ENCODE peak calls at places on chromosome 10, in eight cellular contexts. T is astrocyte, S is MM.1S, G is suprapubic skin, Y is B cell, A is GM12864, U is SK-N-SH, E is hepatocyte. M is an unnamed sample.

GRCh38 chr10:95485030-95485429 is 76.1 kb downstream of the SORBS1 start:
- DNase-seq in U (no peak), E (no peak), G (no peak), T (peak; percentile 24), S (no peak), Y (no peak), A (no peak), M (no peak)

GRCh38 chr10:116742367-116743265 is at the start of gene HSPA12A:
- DNase-seq in Y (peak; percentile 50), U (peak; percentile 95), G (no peak), S (peak; percentile 79), A (no peak), T (peak; percentile 83), E (peak; percentile 92), M (peak; percentile 91)

GRCh38 chr10:72855129-72855528 is 38.4 kb upstream of the OIT3 start:
- DNase-seq in T (no peak), G (no peak), Y (no peak), A (no peak), S (no peak), E (no peak), U (no peak), M (no peak)

GRCh38 chr10:17561131-17561530 is 56.0 kb downstream of the HACD1 start:
- DNase-seq in S (no peak), G (no peak), A (no peak), T (no peak), Y (no peak), E (no peak), U (no peak), M (no peak)

GRCh38 chr10:102595914-102596313 is 48.4 kb upstream of the TRIM8 start:
- DNase-seq in Y (no peak), E (no peak), G (no peak), A (no peak), S (no peak), U (no peak), T (no peak), M (no peak)

GRCh38 chr10:50260791-50261281 is 9.5 kb upstream of the ASAH2 start:
- DNase-seq in G (no peak), S (peak; percentile 85), T (peak; percentile 63), A (peak; percentile 78), U (no peak), Y (peak; percentile 58), E (no peak), M (peak; percentile 74)

GRCh38 chr10:47012214-47012613 is 101.0 kb downstream of the PTPN20 start:
- DNase-seq in T (no peak), S (no peak), U (no peak), E (no peak), Y (no peak), G (no peak), A (no peak), M (no peak)

GRCh38 chr10:33032354-33033254 is 74.6 kb upstream of the ITGB1 start:
- DNase-seq in S (no peak), U (no peak), T (peak; percentile 86), Y (no peak), G (no peak), E (no peak), A (no peak), M (no peak)

GRCh38 chr10:125472037-125472607 is 210.8 kb downstream of the TEX36 start:
- DNase-seq in G (no peak), A (no peak), U (no peak), Y (no peak), T (no peak), E (peak; percentile 60), S (no peak), M (no peak)

GRCh38 chr10:33743429-33743857 is 409.0 kb upstream of the NRP1 start:
- DNase-seq in S (no peak), E (peak; percentile 61), G (no peak), T (no peak), Y (no peak), A (peak; percentile 12), U (no peak), M (peak; percentile 16)

GRCh38 chr10:18793951-18794350 is 134.7 kb downstream of the ARL5B start:
- DNase-seq in A (no peak), Y (no peak), T (peak; percentile 13), S (peak; percentile 40), G (no peak), E (peak; percentile 45), U (peak; percentile 29), M (no peak)

GRCh38 chr10:75021851-75022250 is 89.6 kb upstream of the SAMD8 start:
- DNase-seq in G (no peak), T (no peak), E (peak; percentile 36), U (no peak), Y (no peak), A (no peak), S (peak; percentile 32), M (no peak)

GRCh38 chr10:75018873-75019272 is 92.6 kb upstream of the SAMD8 start:
- DNase-seq in S (no peak), G (no peak), U (no peak), T (no peak), E (no peak), Y (no peak), A (no peak), M (no peak)

GRCh38 chr10:75020168-75020567 is 91.3 kb upstream of the SAMD8 start:
- DNase-seq in T (no peak), E (no peak), Y (no peak), G (no peak), S (no peak), U (no peak), A (no peak), M (no peak)

GRCh38 chr10:75018233-75018632 is 93.2 kb upstream of the SAMD8 start:
- DNase-seq in G (no peak), Y (no peak), A (no peak), U (no peak), S (no peak), T (no peak), E (no peak), M (no peak)

GRCh38 chr10:75019360-75019759 is 92.1 kb upstream of the SAMD8 start:
- DNase-seq in G (no peak), A (no peak), S (peak; percentile 74), E (no peak), U (no peak), Y (peak; percentile 42), T (peak; percentile 25), M (no peak)
- TF ChIP-seq CTCF in G (no peak), A (peak; percentile 39), S (peak; percentile 62), E (peak; percentile 58), U (peak; percentile 57), Y (peak; percentile 53), T (peak; percentile 42), M (peak; percentile 59)

GRCh38 chr10:92075829-92076228 is 152.3 kb downstream of the BTAF1 start:
- DNase-seq in T (no peak), G (no peak), A (no peak), U (no peak), E (no peak), Y (no peak), S (no peak), M (no peak)

GRCh38 chr10:92076722-92077121 is 153.2 kb downstream of the BTAF1 start:
- DNase-seq in U (no peak), G (no peak), T (no peak), Y (no peak), E (no peak), S (no peak), A (no peak), M (no peak)

GRCh38 chr10:92068900-92069299 is 145.3 kb downstream of the BTAF1 start:
- DNase-seq in A (no peak), Y (no peak), S (no peak), E (no peak), U (no peak), G (no peak), T (peak; percentile 57), M (no peak)

GRCh38 chr10:92079003-92079402 is 155.4 kb downstream of the BTAF1 start:
- DNase-seq in A (no peak), G (no peak), T (no peak), Y (no peak), E (no peak), U (no peak), S (no peak), M (no peak)

GRCh38 chr10:92074126-92074887 is 150.7 kb downstream of the BTAF1 start:
- DNase-seq in A (no peak), S (peak; percentile 46), U (no peak), E (no peak), Y (no peak), T (no peak), G (no peak), M (no peak)
- TF ChIP-seq CTCF in A (no peak), S (peak; percentile 27), U (no peak), E (no peak), Y (peak; percentile 10), T (peak; percentile 10), G (no peak), M (no peak)

GRCh38 chr10:124242791-124243190 is 149.4 kb upstream of the CHST15 start:
- DNase-seq in A (no peak), U (no peak), G (peak; percentile 50), E (no peak), Y (no peak), T (no peak), S (no peak), M (no peak)

GRCh38 chr10:124244256-124244877 is 151.0 kb upstream of the CHST15 start:
- DNase-seq in T (no peak), A (no peak), S (no peak), Y (no peak), U (no peak), E (no peak), G (peak; percentile 54), M (no peak)

GRCh38 chr10:124245806-124246440 is 152.5 kb upstream of the CHST15 start:
- DNase-seq in T (no peak), A (no peak), G (peak; percentile 57), Y (no peak), E (no peak), S (no peak), U (peak; percentile 43), M (no peak)

GRCh38 chr10:124243702-124244121 is 150.3 kb upstream of the CHST15 start:
- DNase-seq in T (no peak), U (peak; percentile 85), G (no peak), S (no peak), E (no peak), A (no peak), Y (no peak), M (no peak)

DNA sequence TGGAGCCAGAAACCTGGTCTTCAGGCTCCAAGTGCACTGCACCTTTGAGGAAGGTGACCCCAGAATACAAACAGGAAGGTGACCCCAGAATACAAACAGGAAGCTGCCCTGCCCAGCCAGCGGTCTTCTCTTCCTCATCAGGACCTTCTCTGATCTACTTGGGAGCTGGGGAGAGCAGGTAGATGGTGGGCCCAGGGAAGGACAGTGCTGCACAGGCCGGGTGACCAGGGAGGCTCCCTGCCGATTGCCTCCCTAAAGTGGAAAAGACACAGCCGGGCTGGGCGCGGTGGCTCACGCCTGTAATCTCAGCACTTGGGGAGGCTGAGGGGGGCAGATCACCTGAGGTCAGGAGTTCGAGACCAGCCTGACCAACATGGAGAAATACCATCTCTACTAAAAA is 151.8 kb upstream of the CHST15 start:
- DNase-seq in T (no peak), A (no peak), S (no peak), Y (no peak), U (no peak), G (peak; percentile 54), E (no peak), M (no peak)
- TF ChIP-seq CTCF in T (no peak), A (no peak), S (no peak), Y (no peak), U (no peak), G (no peak), E (no peak), M (no peak)

DNA sequence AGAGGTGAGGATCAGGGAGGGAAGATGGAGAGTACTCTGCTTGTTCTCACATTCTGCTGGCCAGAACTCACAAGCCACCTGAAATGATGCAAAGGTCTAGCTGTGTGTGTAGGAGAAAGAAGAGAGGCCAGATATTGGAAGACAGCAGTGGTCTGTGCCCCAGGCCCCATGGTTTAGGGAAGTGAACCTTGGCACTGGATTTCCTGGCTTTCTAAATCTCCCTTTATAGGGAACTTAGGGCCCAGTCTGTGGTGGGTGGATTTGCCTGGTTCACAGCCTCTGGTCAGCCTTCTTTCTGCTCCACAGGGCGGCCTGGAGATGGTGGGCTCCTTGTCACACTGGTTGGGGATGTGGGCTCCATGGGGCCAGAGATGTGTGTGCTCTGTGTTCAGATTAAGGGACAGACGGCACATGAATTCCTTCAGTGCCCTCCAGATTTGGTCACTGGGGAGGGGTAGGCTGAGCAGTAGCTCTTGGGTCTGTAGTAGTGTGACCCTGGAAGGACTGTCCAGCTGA is 9.5 kb upstream of the SH2D4B start:
- DNase-seq in U (no peak), G (no peak), Y (no peak), E (no peak), A (no peak), S (no peak), T (no peak), M (no peak)
- TF ChIP-seq CTCF in U (no peak), G (no peak), Y (no peak), E (no peak), A (no peak), S (no peak), T (no peak), M (no peak)